ENCODE peak calls at places on chromosomes 3 and 15, in five cellular contexts. D is H1, O is HCT116, E is K562, A is GM12878. T is an unnamed sample.

GRCh38 chr3:145939431-145939830 is 221.6 kb downstream of the PLOD2 start:
- DNase-seq in E (no peak), O (no peak), D (no peak), A (no peak), T (no peak)

GRCh38 chr3:23493846-23494245 is 290.7 kb downstream of the UBE2E2 start:
- DNase-seq in O (no peak), A (no peak), D (no peak), E (no peak), T (no peak)

GRCh38 chr15:76339302-76340197 is 3.0 kb downstream of the ISL2 start:
- DNase-seq in E (no peak), D (no peak), O (no peak), A (no peak), T (peak)

GRCh38 chr3:188554404-188554803 is 400.4 kb downstream of the LPP start:
- DNase-seq in D (no peak), E (no peak), A (no peak), O (no peak), T (no peak)

GRCh38 chr15:62606376-62607164 is 436.0 kb upstream of the TPM1 start:
- DNase-seq in E (no peak), D (no peak), A (no peak), O (peak), T (no peak)

GRCh38 chr3:110858549-110858948 is 213.1 kb upstream of the NECTIN3 start:
- DNase-seq in D (no peak), O (no peak), E (no peak), A (no peak), T (no peak)

GRCh38 chr3:141055536-141056445 is 4.6 kb downstream of the SPSB4 start:
- DNase-seq in D (no peak), O (no peak), A (no peak), E (no peak), T (no peak)

GRCh38 chr3:52394751-52395502 is 50.0 kb downstream of the SEMA3G start:
- DNase-seq in A (no peak), D (no peak), O (no peak), E (no peak), T (no peak)

GRCh38 chr15:38699633-38700230 is 135.1 kb upstream of the RASGRP1 start:
- DNase-seq in A (no peak), D (no peak), O (peak), E (peak), T (peak)

GRCh38 chr3:97835761-97836160 is 13.9 kb downstream of the CRYBG3 start:
- DNase-seq in E (no peak), A (no peak), D (no peak), O (no peak), T (no peak)

GRCh38 chr15:39488498-39488897 is 92.4 kb upstream of the THBS1 start:
- DNase-seq in O (no peak), A (no peak), E (no peak), D (no peak), T (no peak)

GRCh38 chr3:114675104-114675503 is 381.3 kb downstream of the TIGIT start:
- DNase-seq in E (no peak), D (no peak), O (no peak), A (no peak), T (no peak)

GRCh38 chr3:39130693-39131265 is 22.6 kb downstream of the CSRNP1 start:
- DNase-seq in D (no peak), E (no peak), O (no peak), A (no peak), T (no peak)

GRCh38 chr15:72319985-72320671 is at the start of gene CELF6:
- DNase-seq in A (peak), D (peak), O (no peak), E (peak), T (peak)

GRCh38 chr3:190321789-190322603 is at the start of gene CLDN1:
- DNase-seq in A (no peak), O (peak), E (peak), D (peak), T (peak)

GRCh38 chr15:89442671-89443307 is 53.6 kb downstream of the RHCG start:
- DNase-seq in O (peak), D (peak), A (no peak), E (peak), T (peak)

GRCh38 chr15:52031542-52031941 is 12.5 kb downstream of the MAPK6 start:
- DNase-seq in E (no peak), A (no peak), O (no peak), D (no peak), T (no peak)

GRCh38 chr3:55571913-55572312 is 84.8 kb upstream of the WNT5A start:
- DNase-seq in E (no peak), A (no peak), O (no peak), D (peak), T (no peak)

GRCh38 chr3:171175840-171176239 is 149.3 kb upstream of the SLC2A2 start:
- DNase-seq in A (no peak), O (no peak), D (no peak), E (no peak), T (no peak)

GRCh38 chr3:44228894-44229293 is 12.8 kb upstream of the TOPAZ1 start:
- DNase-seq in A (no peak), O (no peak), D (no peak), E (no peak), T (no peak)

GRCh38 chr3:71926242-71926560 is 141.3 kb upstream of the PROK2 start:
- DNase-seq in E (peak), D (peak), O (peak), A (no peak), T (peak)
- TF ChIP-seq JUND in E (no peak), D (no peak), O (no peak), A (no peak), T (no peak)

GRCh38 chr3:152159328-152159727 is 109.4 kb upstream of the MBNL1 start:
- DNase-seq in E (no peak), O (no peak), A (no peak), D (no peak), T (no peak)
- TF ChIP-seq JUND in E (no peak), O (no peak), A (no peak), D (no peak), T (no peak)

GRCh38 chr3:41126961-41127360 is 72.3 kb upstream of the CTNNB1 start:
- DNase-seq in A (no peak), O (no peak), E (no peak), D (no peak), T (no peak)

GRCh38 chr3:41129731-41130130 is 69.6 kb upstream of the CTNNB1 start:
- DNase-seq in E (no peak), D (no peak), O (no peak), A (no peak), T (no peak)

GRCh38 chr3:41125258-41125657 is 74.0 kb upstream of the CTNNB1 start:
- DNase-seq in E (peak), A (no peak), D (no peak), O (no peak), T (no peak)

GRCh38 chr3:41126475-41126874 is 72.8 kb upstream of the CTNNB1 start:
- DNase-seq in A (no peak), E (no peak), D (no peak), O (no peak), T (no peak)

DNA sequence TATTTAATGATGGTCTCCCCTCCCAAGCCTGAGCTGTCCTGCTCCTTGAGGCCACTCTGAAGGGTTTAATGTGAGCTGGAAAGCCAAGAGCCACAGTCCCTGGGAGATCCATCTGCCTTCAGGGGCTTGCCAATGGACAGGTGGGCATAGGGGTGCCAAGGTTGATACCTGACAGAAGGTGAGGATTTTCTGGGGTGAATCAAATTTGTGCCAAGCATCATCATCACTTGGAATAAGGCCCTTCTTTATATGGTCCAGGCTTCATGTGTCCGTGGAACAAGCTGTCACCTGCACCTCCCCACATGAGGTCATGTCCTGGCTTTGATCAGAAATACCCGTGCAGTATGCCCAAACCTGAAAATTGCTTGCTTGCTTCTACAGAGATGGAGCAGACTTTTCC is 71.9 kb upstream of the CTNNB1 start:
- DNase-seq in O (no peak), E (no peak), A (no peak), D (no peak), T (no peak)
- TF ChIP-seq JUND in O (no peak), E (no peak), A (no peak), D (no peak), T (no peak)

DNA sequence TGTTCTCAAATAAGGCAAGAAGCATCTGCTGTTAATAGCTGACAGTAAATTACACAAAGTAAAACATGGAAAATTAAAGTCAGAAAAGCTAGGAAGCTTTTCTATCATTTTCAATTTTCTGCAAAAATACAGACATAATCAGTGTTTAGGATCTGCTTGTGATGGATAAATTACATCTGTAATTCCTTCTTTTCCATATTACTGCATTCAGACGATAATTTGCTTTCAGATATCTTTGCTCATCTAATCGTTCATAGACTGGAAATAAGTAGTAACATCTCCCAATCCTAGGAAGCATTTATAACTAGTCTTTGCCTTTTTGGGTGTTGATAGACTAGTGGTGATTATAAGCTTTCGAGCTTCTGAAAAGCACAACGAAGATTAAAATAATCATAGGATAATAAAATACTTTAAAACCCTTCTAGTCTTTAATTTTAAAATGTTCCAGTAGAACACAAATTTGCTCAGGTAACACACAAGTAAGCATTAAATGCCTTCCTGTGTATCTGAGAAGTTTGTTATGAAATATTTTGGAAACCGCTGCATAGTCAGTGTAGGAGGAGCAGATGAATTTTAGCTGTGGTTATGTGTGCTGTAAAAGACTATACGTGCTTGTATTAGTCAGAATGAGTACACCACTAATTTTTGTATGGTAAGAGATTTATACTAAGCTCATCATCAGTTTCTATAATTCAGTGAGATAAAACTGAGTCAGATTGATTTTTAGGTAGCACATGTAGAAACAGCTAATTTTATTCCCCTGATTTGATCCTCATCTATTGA is 41.0 kb downstream of the MBNL1 start:
- DNase-seq in O (no peak), D (no peak), E (no peak), A (no peak), T (no peak)
- TF ChIP-seq JUND in O (no peak), D (no peak), E (no peak), A (no peak), T (no peak)

DNA sequence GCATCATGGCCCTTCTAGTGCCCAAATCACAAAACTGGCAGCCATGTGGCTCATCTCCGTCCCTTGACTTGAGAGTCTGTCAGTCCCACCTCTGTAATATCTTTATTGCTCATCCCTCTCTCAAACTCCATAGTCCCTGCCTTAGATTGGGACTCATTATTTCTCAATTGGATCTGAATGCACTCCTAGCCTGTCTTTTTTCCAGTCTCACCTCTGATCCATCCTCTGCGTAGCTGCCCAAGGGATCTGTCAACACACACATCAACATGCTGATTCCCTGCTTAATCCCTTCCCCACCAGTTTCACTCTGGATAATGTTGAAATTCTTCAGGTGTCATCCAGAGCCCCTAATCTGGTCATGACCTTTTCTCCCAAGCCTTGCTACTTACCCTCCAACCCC is 39.3 kb downstream of the NMNAT3 start:
- DNase-seq in A (no peak), E (no peak), D (no peak), O (no peak), T (no peak)
- TF ChIP-seq JUND in A (no peak), E (no peak), D (no peak), O (no peak), T (no peak)

GRCh38 chr3:68447885-68448284 is 484.5 kb downstream of the TAFA4 start:
- DNase-seq in D (no peak), O (no peak), E (no peak), A (no peak), T (no peak)
- TF ChIP-seq JUND in D (no peak), O (no peak), E (no peak), A (no peak), T (no peak)

GRCh38 chr3:66035763-66036477 is 2.8 kb downstream of the MAGI1 start:
- DNase-seq in D (no peak), O (no peak), E (no peak), A (no peak), T (peak)
- TF ChIP-seq JUND in D (no peak), O (no peak), E (no peak), A (no peak), T (no peak)

DNA sequence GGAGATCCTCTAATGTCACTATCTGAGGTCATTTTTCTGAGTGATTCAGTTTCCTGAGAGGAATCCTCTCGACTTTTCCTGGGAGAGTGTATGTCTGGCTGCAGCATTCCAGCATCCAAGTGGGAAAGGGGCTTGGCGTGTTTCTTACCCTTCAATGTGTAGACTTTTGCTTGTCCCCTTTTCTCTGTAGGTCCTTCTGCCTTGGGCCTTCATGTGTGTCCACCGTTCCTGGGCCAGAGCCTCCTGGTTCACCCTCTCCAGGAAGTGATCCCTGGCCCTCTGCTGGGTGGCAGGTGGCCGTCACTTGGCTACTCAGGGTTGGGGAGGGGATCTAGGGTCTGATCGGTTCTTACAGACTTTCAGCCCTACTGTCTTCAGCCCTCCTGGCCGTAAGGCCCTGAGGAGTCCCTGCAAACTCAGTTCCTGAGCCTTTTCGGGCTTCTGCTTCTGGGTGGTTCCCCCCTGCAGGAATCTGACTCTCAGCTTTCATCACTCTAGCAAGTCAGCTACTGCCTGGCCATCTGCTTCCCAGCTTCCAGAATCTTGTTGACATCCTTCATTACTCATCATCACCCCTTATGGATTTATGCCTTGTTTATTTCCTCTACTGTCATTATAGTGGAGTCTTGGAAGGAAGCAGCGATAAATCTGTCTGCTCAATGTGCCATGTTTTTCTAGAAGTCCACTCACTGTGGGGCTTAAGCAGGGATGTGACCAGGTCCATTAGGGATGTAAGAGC is 36.5 kb downstream of the GOLGA6L10 start:
- DNase-seq in E (no peak), D (no peak), O (no peak), A (no peak), T (no peak)
- TF ChIP-seq JUND in E (no peak), D (no peak), O (no peak), A (no peak), T (no peak)

GRCh38 chr3:150090006-150090405 is 119.3 kb upstream of the PFN2 start:
- DNase-seq in O (no peak), D (no peak), E (no peak), A (no peak), T (no peak)

GRCh38 chr3:150094150-150094932 is 123.6 kb upstream of the PFN2 start:
- DNase-seq in D (no peak), E (no peak), A (no peak), O (peak), T (peak)

GRCh38 chr3:150091626-150092025 is 120.9 kb upstream of the PFN2 start:
- DNase-seq in D (no peak), E (no peak), O (no peak), A (no peak), T (no peak)

GRCh38 chr3:150090877-150091276 is 120.2 kb upstream of the PFN2 start:
- DNase-seq in A (no peak), E (no peak), D (no peak), O (no peak), T (no peak)
- TF ChIP-seq JUND in A (no peak), E (no peak), D (no peak), O (no peak), T (no peak)

T was measured in T47D.